ENCODE peak calls at places on chromosomes 7 and 10, in ten cellular contexts. One of them, this sample, is unnamed.

GRCh38 chr10:125094826-125095225 is 65.5 kb downstream of the CTBP2 start:
- DNase-seq in kidney: no peak
- DNase-seq in A549: no peak
- DNase-seq in lung: no peak
- DNase-seq in BJ: no peak
- DNase-seq in OCI-LY7: no peak
- DNase-seq in adrenal gland: no peak
- DNase-seq in endodermal cell: no peak
- DNase-seq in AG04449: no peak
- DNase-seq in lower lobe of right lung: peak
- DNase-seq in this sample: no peak

GRCh38 chr10:107994621-107995274 is 830.2 kb upstream of the SORCS1 start:
- DNase-seq in kidney: no peak
- DNase-seq in A549: no peak
- DNase-seq in lung: no peak
- DNase-seq in BJ: no peak
- DNase-seq in OCI-LY7: no peak
- DNase-seq in adrenal gland: no peak
- DNase-seq in endodermal cell: no peak
- DNase-seq in AG04449: no peak
- DNase-seq in lower lobe of right lung: no peak
- DNase-seq in this sample: no peak

GRCh38 chr7:43618073-43618472 is 35.2 kb downstream of the STK17A start:
- DNase-seq in kidney: no peak
- DNase-seq in A549: no peak
- DNase-seq in lung: no peak
- DNase-seq in BJ: no peak
- DNase-seq in OCI-LY7: no peak
- DNase-seq in adrenal gland: no peak
- DNase-seq in endodermal cell: no peak
- DNase-seq in AG04449: no peak
- DNase-seq in lower lobe of right lung: no peak
- DNase-seq in this sample: no peak

GRCh38 chr7:85229544-85229943 is 42.7 kb upstream of the SEMA3D start:
- DNase-seq in kidney: no peak
- DNase-seq in A549: no peak
- DNase-seq in lung: no peak
- DNase-seq in BJ: no peak
- DNase-seq in OCI-LY7: no peak
- DNase-seq in adrenal gland: no peak
- DNase-seq in endodermal cell: no peak
- DNase-seq in AG04449: no peak
- DNase-seq in lower lobe of right lung: no peak
- DNase-seq in this sample: no peak

GRCh38 chr10:130053561-130053960 is 57.1 kb downstream of the C10orf143 start:
- DNase-seq in kidney: no peak
- DNase-seq in A549: no peak
- DNase-seq in lung: no peak
- DNase-seq in BJ: no peak
- DNase-seq in OCI-LY7: no peak
- DNase-seq in adrenal gland: no peak
- DNase-seq in endodermal cell: no peak
- DNase-seq in AG04449: no peak
- DNase-seq in lower lobe of right lung: no peak
- DNase-seq in this sample: no peak

GRCh38 chr7:99407849-99408346 is 499 bp downstream of the PDAP1 start:
- DNase-seq in kidney: peak
- DNase-seq in A549: peak
- DNase-seq in lung: peak
- DNase-seq in BJ: peak
- DNase-seq in OCI-LY7: peak
- DNase-seq in adrenal gland: peak
- DNase-seq in endodermal cell: peak
- DNase-seq in AG04449: peak
- DNase-seq in lower lobe of right lung: no peak
- DNase-seq in this sample: peak

GRCh38 chr7:115613836-115614235 is 416.7 kb downstream of the TFEC start:
- DNase-seq in kidney: no peak
- DNase-seq in A549: no peak
- DNase-seq in lung: no peak
- DNase-seq in BJ: no peak
- DNase-seq in OCI-LY7: no peak
- DNase-seq in adrenal gland: no peak
- DNase-seq in endodermal cell: no peak
- DNase-seq in AG04449: no peak
- DNase-seq in lower lobe of right lung: no peak
- DNase-seq in this sample: no peak

GRCh38 chr7:17599733-17600685 is 301.6 kb downstream of the AHR start:
- DNase-seq in kidney: no peak
- DNase-seq in A549: peak
- DNase-seq in lung: no peak
- DNase-seq in BJ: peak
- DNase-seq in OCI-LY7: no peak
- DNase-seq in adrenal gland: no peak
- DNase-seq in endodermal cell: no peak
- DNase-seq in AG04449: peak
- DNase-seq in lower lobe of right lung: no peak
- DNase-seq in this sample: peak

GRCh38 chr7:98287486-98287959 is 6.0 kb downstream of the BRI3 start:
- DNase-seq in kidney: peak
- DNase-seq in A549: no peak
- DNase-seq in lung: peak
- DNase-seq in BJ: no peak
- DNase-seq in OCI-LY7: peak
- DNase-seq in adrenal gland: no peak
- DNase-seq in endodermal cell: peak
- DNase-seq in AG04449: no peak
- DNase-seq in lower lobe of right lung: peak
- DNase-seq in this sample: no peak
- H3K4me3 ChIP-seq in kidney: no peak
- H3K4me3 ChIP-seq in A549: no peak
- H3K4me3 ChIP-seq in lung: no peak
- H3K4me3 ChIP-seq in BJ: no peak
- H3K4me3 ChIP-seq in OCI-LY7: no peak
- H3K4me3 ChIP-seq in adrenal gland: no peak
- H3K4me3 ChIP-seq in endodermal cell: no peak
- H3K4me3 ChIP-seq in AG04449: no peak
- H3K4me3 ChIP-seq in lower lobe of right lung: peak
- H3K4me3 ChIP-seq in this sample: no peak

GRCh38 chr7:27241189-27242045 is 1.2 kb upstream of the EVX1 start:
- DNase-seq in kidney: no peak
- DNase-seq in A549: no peak
- DNase-seq in lung: no peak
- DNase-seq in BJ: no peak
- DNase-seq in OCI-LY7: no peak
- DNase-seq in adrenal gland: no peak
- DNase-seq in endodermal cell: peak
- DNase-seq in AG04449: no peak
- DNase-seq in lower lobe of right lung: no peak
- DNase-seq in this sample: no peak

GRCh38 chr7:27237735-27238334 is 4.8 kb upstream of the EVX1 start:
- DNase-seq in kidney: no peak
- DNase-seq in A549: no peak
- DNase-seq in lung: no peak
- DNase-seq in BJ: no peak
- DNase-seq in OCI-LY7: no peak
- DNase-seq in adrenal gland: peak
- DNase-seq in endodermal cell: no peak
- DNase-seq in AG04449: peak
- DNase-seq in lower lobe of right lung: no peak
- DNase-seq in this sample: no peak

GRCh38 chr7:27239780-27240731 is 2.5 kb upstream of the EVX1 start:
- DNase-seq in kidney: no peak
- DNase-seq in A549: no peak
- DNase-seq in lung: no peak
- DNase-seq in BJ: no peak
- DNase-seq in OCI-LY7: no peak
- DNase-seq in adrenal gland: no peak
- DNase-seq in endodermal cell: peak
- DNase-seq in AG04449: no peak
- DNase-seq in lower lobe of right lung: no peak
- DNase-seq in this sample: no peak

GRCh38 chr7:27242046-27242579 is 489 bp upstream of the EVX1 start:
- DNase-seq in kidney: no peak
- DNase-seq in A549: no peak
- DNase-seq in lung: no peak
- DNase-seq in BJ: no peak
- DNase-seq in OCI-LY7: no peak
- DNase-seq in adrenal gland: no peak
- DNase-seq in endodermal cell: no peak
- DNase-seq in AG04449: no peak
- DNase-seq in lower lobe of right lung: no peak
- DNase-seq in this sample: no peak

DNA sequence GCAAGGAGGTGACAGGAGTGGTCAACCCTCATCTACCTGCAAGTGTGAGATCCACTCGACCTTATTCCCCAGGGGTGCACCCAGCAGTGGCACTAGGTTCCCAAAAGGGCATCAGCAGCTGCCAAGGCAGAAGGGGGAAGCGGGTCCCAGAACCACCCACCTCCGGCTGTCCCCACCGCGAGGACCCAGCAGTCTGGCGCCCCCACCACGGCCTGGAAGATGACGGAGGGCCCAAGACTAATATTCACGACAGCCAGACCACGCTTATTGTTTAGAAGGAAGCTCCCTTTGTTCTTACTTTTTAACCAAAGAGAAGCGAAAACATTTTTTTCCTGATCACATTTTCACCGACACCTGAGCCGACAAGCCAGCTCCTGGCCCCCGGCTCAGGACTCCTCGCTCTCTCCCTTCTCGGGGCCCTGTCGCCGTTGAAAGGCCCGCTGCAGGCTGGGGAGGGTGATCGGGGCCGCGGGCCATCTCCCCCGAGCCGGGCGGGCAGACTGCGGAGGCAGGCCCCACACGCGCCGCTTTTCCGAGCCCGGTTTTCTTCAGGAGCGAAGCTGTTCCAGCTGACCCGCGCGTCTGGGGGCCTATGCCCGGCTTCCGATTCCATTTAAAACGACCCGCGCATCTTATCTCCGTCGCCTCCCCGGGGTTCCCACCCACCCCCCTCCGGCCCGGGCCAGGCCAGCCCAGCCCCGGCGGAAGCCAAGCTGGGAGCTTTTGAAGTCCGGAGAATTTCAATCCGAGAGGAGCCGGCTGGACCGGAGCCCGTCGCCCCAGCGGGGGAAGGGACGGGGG is 3.4 kb upstream of the EVX1 start:
- DNase-seq in kidney: peak
- DNase-seq in A549: no peak
- DNase-seq in lung: no peak
- DNase-seq in BJ: no peak
- DNase-seq in OCI-LY7: no peak
- DNase-seq in adrenal gland: no peak
- DNase-seq in endodermal cell: peak
- DNase-seq in AG04449: no peak
- DNase-seq in lower lobe of right lung: no peak
- DNase-seq in this sample: no peak
- H3K4me3 ChIP-seq in kidney: no peak
- H3K4me3 ChIP-seq in A549: no peak
- H3K4me3 ChIP-seq in lung: no peak
- H3K4me3 ChIP-seq in BJ: no peak
- H3K4me3 ChIP-seq in OCI-LY7: no peak
- H3K4me3 ChIP-seq in adrenal gland: no peak
- H3K4me3 ChIP-seq in endodermal cell: peak
- H3K4me3 ChIP-seq in AG04449: no peak
- H3K4me3 ChIP-seq in lower lobe of right lung: peak
- H3K4me3 ChIP-seq in this sample: no peak

GRCh38 chr10:29733323-29733722 is 98.6 kb upstream of the SVIL start:
- DNase-seq in kidney: no peak
- DNase-seq in A549: no peak
- DNase-seq in lung: no peak
- DNase-seq in BJ: no peak
- DNase-seq in OCI-LY7: no peak
- DNase-seq in adrenal gland: no peak
- DNase-seq in endodermal cell: no peak
- DNase-seq in AG04449: no peak
- DNase-seq in lower lobe of right lung: no peak
- DNase-seq in this sample: no peak

GRCh38 chr10:29731760-29732159 is 97.0 kb upstream of the SVIL start:
- DNase-seq in kidney: no peak
- DNase-seq in A549: no peak
- DNase-seq in lung: no peak
- DNase-seq in BJ: no peak
- DNase-seq in OCI-LY7: no peak
- DNase-seq in adrenal gland: no peak
- DNase-seq in endodermal cell: no peak
- DNase-seq in AG04449: no peak
- DNase-seq in lower lobe of right lung: no peak
- DNase-seq in this sample: no peak

GRCh38 chr10:29734640-29734979 is 99.8 kb upstream of the SVIL start:
- DNase-seq in kidney: no peak
- DNase-seq in A549: no peak
- DNase-seq in lung: no peak
- DNase-seq in BJ: no peak
- DNase-seq in OCI-LY7: no peak
- DNase-seq in adrenal gland: no peak
- DNase-seq in endodermal cell: peak
- DNase-seq in AG04449: no peak
- DNase-seq in lower lobe of right lung: no peak
- DNase-seq in this sample: no peak

GRCh38 chr10:29730969-29731368 is 96.2 kb upstream of the SVIL start:
- DNase-seq in kidney: no peak
- DNase-seq in A549: no peak
- DNase-seq in lung: no peak
- DNase-seq in BJ: no peak
- DNase-seq in OCI-LY7: no peak
- DNase-seq in adrenal gland: no peak
- DNase-seq in endodermal cell: no peak
- DNase-seq in AG04449: no peak
- DNase-seq in lower lobe of right lung: no peak
- DNase-seq in this sample: no peak

DNA sequence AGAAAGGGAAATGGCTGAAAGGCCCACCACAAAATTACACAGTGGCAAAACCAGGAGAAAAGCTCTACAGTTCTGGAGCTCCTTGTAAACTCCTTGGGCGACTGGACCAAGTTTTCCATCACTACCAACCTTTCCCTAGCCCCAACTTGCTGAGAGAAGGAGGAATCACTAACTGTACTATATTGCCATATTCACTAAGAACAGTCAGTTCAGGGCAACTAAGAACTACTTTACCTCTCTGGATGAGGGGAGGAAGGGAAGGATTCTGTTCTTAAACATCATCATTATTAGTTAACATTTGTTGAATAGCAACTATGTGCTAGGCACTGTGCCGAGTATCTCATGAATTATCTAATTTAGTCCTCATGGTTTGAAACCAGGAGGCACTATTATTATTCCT is 98.1 kb upstream of the SVIL start:
- DNase-seq in kidney: no peak
- DNase-seq in A549: no peak
- DNase-seq in lung: no peak
- DNase-seq in BJ: no peak
- DNase-seq in OCI-LY7: no peak
- DNase-seq in adrenal gland: no peak
- DNase-seq in endodermal cell: no peak
- DNase-seq in AG04449: no peak
- DNase-seq in lower lobe of right lung: no peak
- DNase-seq in this sample: no peak
- H3K4me3 ChIP-seq in kidney: no peak
- H3K4me3 ChIP-seq in A549: no peak
- H3K4me3 ChIP-seq in lung: no peak
- H3K4me3 ChIP-seq in BJ: no peak
- H3K4me3 ChIP-seq in OCI-LY7: no peak
- H3K4me3 ChIP-seq in adrenal gland: no peak
- H3K4me3 ChIP-seq in endodermal cell: no peak
- H3K4me3 ChIP-seq in AG04449: no peak
- H3K4me3 ChIP-seq in lower lobe of right lung: no peak
- H3K4me3 ChIP-seq in this sample: no peak

GRCh38 chr7:100889761-100890639 is 485 bp upstream of the UFSP1 start:
- DNase-seq in kidney: peak
- DNase-seq in A549: peak
- DNase-seq in lung: peak
- DNase-seq in BJ: peak
- DNase-seq in OCI-LY7: peak
- DNase-seq in adrenal gland: peak
- DNase-seq in endodermal cell: peak
- DNase-seq in AG04449: no peak
- DNase-seq in lower lobe of right lung: peak
- DNase-seq in this sample: peak

GRCh38 chr7:100888988-100889760 is at the start of gene UFSP1:
- DNase-seq in kidney: no peak
- DNase-seq in A549: no peak
- DNase-seq in lung: no peak
- DNase-seq in BJ: no peak
- DNase-seq in OCI-LY7: no peak
- DNase-seq in adrenal gland: no peak
- DNase-seq in endodermal cell: no peak
- DNase-seq in AG04449: no peak
- DNase-seq in lower lobe of right lung: no peak
- DNase-seq in this sample: no peak

GRCh38 chr7:100892364-100893317 is 3.0 kb downstream of the ACHE start:
- DNase-seq in kidney: peak
- DNase-seq in A549: no peak
- DNase-seq in lung: no peak
- DNase-seq in BJ: no peak
- DNase-seq in OCI-LY7: no peak
- DNase-seq in adrenal gland: no peak
- DNase-seq in endodermal cell: no peak
- DNase-seq in AG04449: no peak
- DNase-seq in lower lobe of right lung: no peak
- DNase-seq in this sample: no peak

GRCh38 chr7:100891555-100891954 is 2.0 kb upstream of the UFSP1 start:
- DNase-seq in kidney: no peak
- DNase-seq in A549: peak
- DNase-seq in lung: no peak
- DNase-seq in BJ: no peak
- DNase-seq in OCI-LY7: no peak
- DNase-seq in adrenal gland: no peak
- DNase-seq in endodermal cell: no peak
- DNase-seq in AG04449: no peak
- DNase-seq in lower lobe of right lung: no peak
- DNase-seq in this sample: no peak

DNA sequence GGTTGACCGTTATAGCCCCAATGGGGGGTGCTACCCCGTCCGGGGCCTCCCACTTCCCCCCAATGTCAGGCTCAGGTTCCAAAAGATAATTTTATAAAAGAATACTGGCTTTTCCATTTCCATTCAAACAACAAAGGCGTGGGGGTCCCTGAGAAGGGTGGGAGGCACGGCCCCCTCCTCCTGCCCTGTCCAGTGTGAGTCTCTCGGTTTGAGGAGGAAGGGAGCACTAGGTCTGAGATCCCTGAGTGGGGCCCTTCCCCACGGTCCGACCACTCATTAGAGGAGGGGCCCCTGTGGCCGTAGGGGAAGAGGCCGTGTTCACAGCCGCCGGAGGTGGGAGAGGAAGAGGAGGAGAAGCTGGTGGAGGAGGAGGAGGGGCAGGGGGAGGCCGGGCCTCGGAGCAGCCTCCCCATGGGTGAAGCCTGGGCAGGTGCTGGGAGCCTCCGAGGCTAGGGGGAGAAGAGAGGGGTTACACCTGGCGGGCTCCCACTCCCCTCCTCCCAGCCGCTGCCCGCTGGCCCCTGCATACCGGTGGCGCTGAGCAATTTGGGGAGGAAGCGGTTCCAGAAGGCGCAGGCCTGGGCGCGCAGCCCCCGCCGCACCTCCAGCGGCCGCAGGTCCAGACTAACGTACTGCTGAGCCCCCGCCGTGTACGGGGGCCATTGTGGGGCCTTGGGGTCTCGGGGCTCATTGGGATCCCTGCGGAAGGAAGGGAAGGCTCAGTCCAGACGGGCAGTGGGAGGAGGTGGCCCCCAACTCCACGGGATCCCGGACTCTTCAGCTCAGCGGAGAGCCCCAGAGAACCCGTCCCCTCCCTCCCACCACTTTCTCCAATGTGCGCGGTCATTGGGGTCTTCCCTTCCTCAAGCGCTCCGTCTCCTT is 1.4 kb upstream of the UFSP1 start:
- DNase-seq in kidney: peak
- DNase-seq in A549: no peak
- DNase-seq in lung: no peak
- DNase-seq in BJ: no peak
- DNase-seq in OCI-LY7: no peak
- DNase-seq in adrenal gland: peak
- DNase-seq in endodermal cell: peak
- DNase-seq in AG04449: no peak
- DNase-seq in lower lobe of right lung: no peak
- DNase-seq in this sample: no peak
- H3K4me3 ChIP-seq in kidney: peak
- H3K4me3 ChIP-seq in A549: peak
- H3K4me3 ChIP-seq in lung: no peak
- H3K4me3 ChIP-seq in BJ: peak
- H3K4me3 ChIP-seq in OCI-LY7: peak
- H3K4me3 ChIP-seq in adrenal gland: peak
- H3K4me3 ChIP-seq in endodermal cell: peak
- H3K4me3 ChIP-seq in AG04449: peak
- H3K4me3 ChIP-seq in lower lobe of right lung: peak
- H3K4me3 ChIP-seq in this sample: peak